ENCODE peak calls at places on chromosomes 1 and 21, in six cellular contexts. N is HT1080, I is left ventricle myocardium inferior, A is H7, W is MV-4-11, R is ELF-1. O is an unnamed sample.

GRCh38 chr1:19728413-19729145 is 63.9 kb downstream of the HTR6 start:
- DNase-seq in W (no peak), R (no peak), A (no peak), I (no peak), N (no peak), O (no peak)

GRCh38 chr1:1306661-1307260 is 969 bp downstream of the ACAP3 start:
- DNase-seq in I (no peak), N (no peak), W (no peak), R (no peak), A (no peak), O (peak)

GRCh38 chr1:9183898-9184297 is 50.7 kb upstream of the H6PD start:
- DNase-seq in I (no peak), N (no peak), R (no peak), W (no peak), A (peak), O (no peak)

GRCh38 chr1:192580351-192580962 is 4.9 kb downstream of the RGS1 start:
- DNase-seq in A (peak), N (peak), W (peak), R (no peak), I (no peak), O (no peak)

GRCh38 chr1:34250342-34250741 is 73.6 kb downstream of the C1orf94 start:
- DNase-seq in A (no peak), N (no peak), W (no peak), R (no peak), I (no peak), O (no peak)

GRCh38 chr1:158793604-158794003 is 12.6 kb upstream of the OR6N2 start:
- DNase-seq in N (peak), W (no peak), R (peak), I (no peak), A (peak), O (no peak)

GRCh38 chr1:53343831-53344668 is 16.2 kb upstream of the LRP8 start:
- DNase-seq in N (no peak), I (no peak), A (no peak), W (no peak), R (peak), O (no peak)

GRCh38 chr21:45990741-45991605 is 9.4 kb downstream of the COL6A1 start:
- DNase-seq in R (no peak), I (peak), W (no peak), N (no peak), A (peak), O (no peak)

GRCh38 chr1:37947364-37947763 is 511 bp upstream of the INPP5B start:
- DNase-seq in R (no peak), A (peak), N (no peak), I (no peak), W (peak), O (no peak)

GRCh38 chr1:212630159-212630900 is 21.8 kb downstream of the ATF3 start:
- DNase-seq in N (peak), I (peak), R (peak), A (peak), W (peak), O (no peak)